ENCODE peak calls at places on chromosomes 12 and 14, in seven cellular contexts. W is SK-N-SH; B is upper lobe of right lung; E is ascending aorta; S is left ventricle myocardium inferior; V is CD4-positive, CD25-positive, alpha-beta regulatory T cell; R is colonic mucosa. T is an unnamed sample.

GRCh38 chr12:106769078-106769477 is 5.4 kb upstream of the RIC8B start:
- DNase-seq in S (no peak), W (no peak), B (no peak), E (peak; percentile 68), R (no peak), V (no peak), T (no peak)

GRCh38 chr14:67610491-67610890 is 9.2 kb upstream of the ARG2 start:
- DNase-seq in S (no peak), V (no peak), E (no peak), B (no peak), W (no peak), R (no peak), T (no peak)

GRCh38 chr12:95258803-95259202 is 41.2 kb downstream of the VEZT start:
- DNase-seq in B (no peak), R (no peak), S (no peak), V (no peak), E (no peak), W (no peak), T (no peak)

GRCh38 chr12:108879615-108880254 is at the start of gene DAO:
- DNase-seq in V (no peak), R (no peak), W (no peak), B (no peak), S (no peak), E (no peak), T (no peak)

GRCh38 chr12:82415402-82415801 is 57.1 kb downstream of the METTL25 start:
- DNase-seq in E (no peak), V (no peak), B (no peak), R (no peak), W (no peak), S (no peak), T (no peak)

GRCh38 chr14:49966971-49967630 is 74.2 kb downstream of the ARF6 start:
- DNase-seq in B (no peak), W (no peak), S (no peak), E (no peak), R (no peak), V (no peak), T (no peak)

GRCh38 chr14:23071244-23071974 is 14.1 kb upstream of the CDH24 start:
- DNase-seq in W (peak; percentile 88), S (peak; percentile 83), E (peak; percentile 92), V (peak; percentile 68), B (peak; percentile 90), R (peak; percentile 89), T (peak; percentile 89)

GRCh38 chr12:96500686-96501085 is 11.3 kb downstream of the CFAP54 start:
- DNase-seq in R (no peak), V (no peak), E (no peak), S (no peak), B (no peak), W (no peak), T (no peak)

GRCh38 chr12:118055144-118055557 is 5.8 kb downstream of the WSB2 start:
- DNase-seq in W (peak; percentile 69), E (peak; percentile 74), V (peak; percentile 49), B (no peak), R (peak; percentile 45), S (no peak), T (peak; percentile 76)

GRCh38 chr12:68824131-68824530 is 16.2 kb downstream of the MDM2 start:
- DNase-seq in S (no peak), B (no peak), V (no peak), W (no peak), R (no peak), E (no peak), T (no peak)

GRCh38 chr12:53939141-53940108 is 794 bp downstream of the HOXC13 start:
- DNase-seq in W (peak; percentile 35), B (no peak), S (no peak), E (no peak), R (no peak), V (no peak), T (no peak)

GRCh38 chr12:79834712-79835376 is 100.1 kb downstream of the PPP1R12A start:
- DNase-seq in W (no peak), S (no peak), B (no peak), R (no peak), V (no peak), E (no peak), T (no peak)

GRCh38 chr14:74942608-74943007 is 12.8 kb downstream of the PGF start:
- DNase-seq in W (no peak), E (no peak), V (no peak), R (no peak), S (no peak), B (no peak), T (no peak)

GRCh38 chr14:74941676-74942097 is 13.7 kb downstream of the PGF start:
- DNase-seq in V (no peak), E (peak; percentile 90), W (no peak), B (peak; percentile 86), R (no peak), S (peak; percentile 58), T (no peak)

GRCh38 chr14:74940956-74941565 is 14.3 kb downstream of the PGF start:
- DNase-seq in V (no peak), E (no peak), W (no peak), B (no peak), R (no peak), S (no peak), T (no peak)

GRCh38 chr14:74938873-74939495 is 15.9 kb upstream of the RPS6KL1 start:
- DNase-seq in R (no peak), S (no peak), W (no peak), E (no peak), B (no peak), V (no peak), T (no peak)

DNA sequence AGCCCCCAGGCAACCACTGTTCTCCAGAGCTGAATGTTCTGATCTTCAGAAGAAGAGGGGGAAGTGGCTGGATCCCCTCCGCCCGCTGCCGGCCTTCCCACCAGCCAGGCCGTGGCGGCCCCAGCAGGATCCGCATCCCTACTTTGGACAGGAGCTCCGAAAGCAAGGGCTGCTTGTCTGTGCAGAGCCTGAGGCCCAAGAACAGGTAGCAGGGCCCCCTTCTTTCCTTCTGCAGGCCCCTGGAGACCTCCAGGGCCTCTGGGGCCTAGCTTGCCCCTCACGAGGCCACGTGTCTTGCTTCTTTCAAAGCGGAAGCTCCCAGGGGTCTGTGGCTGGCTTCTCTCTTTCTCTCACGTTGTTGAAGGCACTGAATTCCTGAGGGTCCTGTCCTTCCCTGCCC is 13.2 kb downstream of the PGF start:
- DNase-seq in E (no peak), V (no peak), W (no peak), S (no peak), R (no peak), B (no peak), T (no peak)
- H3K27ac ChIP-seq in E (peak overlapping the region; percentile 94), V (peak overlapping the region; percentile 73), W (no peak overlapping the region), S (peak overlapping the region; percentile 94), R (peak overlapping the region; percentile 39), B (peak overlapping the region; percentile 87), T (no peak overlapping the region)

DNA sequence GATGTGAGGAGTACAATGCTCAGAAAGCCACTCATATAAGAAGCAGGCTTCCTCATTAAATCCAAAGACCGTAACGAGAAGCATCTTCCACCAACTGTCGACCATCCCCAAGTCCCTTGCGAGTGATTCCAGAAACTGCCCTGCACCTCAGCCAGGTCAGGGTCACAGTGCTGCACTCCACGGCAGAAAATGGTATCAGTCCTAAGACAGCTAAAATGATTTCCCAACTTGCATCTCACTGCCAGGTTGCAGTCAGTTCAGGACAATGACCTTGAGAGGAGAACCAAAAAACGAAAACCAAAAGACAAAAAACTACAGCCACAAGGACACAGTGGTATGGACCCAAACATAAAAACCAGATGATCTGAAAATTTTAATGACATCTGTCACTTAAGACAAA is 20.6 kb downstream of the SBNO1 start:
- DNase-seq in E (no peak), W (no peak), B (no peak), S (no peak), R (no peak), V (no peak), T (no peak)
- H3K36me3 ChIP-seq in E (peaks cover 42% of the 10 kb centered on the region), W (peaks cover 65% of the 10 kb centered on the region), B (peaks cover 88% of the 10 kb centered on the region), S (peaks cover 97% of the 10 kb centered on the region), R (peaks cover 9% of the 10 kb centered on the region), V (peaks cover 66% of the 10 kb centered on the region), T (peaks cover 78% of the 10 kb centered on the region)

GRCh38 chr14:91577632-91578233 is 67.6 kb upstream of the PPP4R3A start:
- DNase-seq in W (no peak), B (no peak), E (no peak), S (no peak), V (no peak), R (no peak), T (no peak)

GRCh38 chr14:91585856-91586255 is 75.7 kb upstream of the PPP4R3A start:
- DNase-seq in B (no peak), E (no peak), R (no peak), W (no peak), S (no peak), V (no peak), T (no peak)

GRCh38 chr14:91586451-91586850 is 76.3 kb upstream of the PPP4R3A start:
- DNase-seq in B (no peak), E (no peak), W (no peak), S (no peak), V (no peak), R (no peak), T (no peak)

GRCh38 chr14:91582761-91583160 is 72.7 kb upstream of the PPP4R3A start:
- DNase-seq in W (no peak), S (no peak), R (no peak), V (no peak), B (no peak), E (no peak), T (no peak)

GRCh38 chr14:91580886-91581615 is 70.9 kb upstream of the PPP4R3A start:
- DNase-seq in V (no peak), S (no peak), E (no peak), B (no peak), W (no peak), R (no peak), T (no peak)
- H3K27ac ChIP-seq in V (no peak overlapping the region), S (no peak overlapping the region), E (no peak overlapping the region), B (no peak overlapping the region), W (no peak overlapping the region), R (no peak overlapping the region), T (no peak overlapping the region)

GRCh38 chr12:93011100-93011499 is 82.0 kb upstream of the EEA1 start:
- DNase-seq in E (no peak), W (no peak), R (no peak), S (no peak), B (no peak), V (no peak), T (no peak)
- H3K36me3 ChIP-seq in E (no peaks in the 10 kb centered on the region), W (no peaks in the 10 kb centered on the region), R (no peaks in the 10 kb centered on the region), S (no peaks in the 10 kb centered on the region), B (no peaks in the 10 kb centered on the region), V (no peaks in the 10 kb centered on the region), T (no peaks in the 10 kb centered on the region)

T was measured in DND-41.